ENCODE peak calls at places on chromosomes 7 and 10, in eight cellular contexts. S is AG04449, H is cardiac muscle cell, P is heart right ventricle, K is HFF-Myc, V is HCT116, O is colonic mucosa, L is bronchial epithelial cell. W is an unnamed sample.
A peak's percentile ranks its signal among the peaks of the same experiment; 100 is the strongest.

GRCh38 chr10:59991661-59992060 is 85.3 kb upstream of the CCDC6 start:
- DNase-seq in P (no peak), K (peak; percentile 21), S (no peak), O (peak; percentile 75), L (peak; percentile 96), H (peak; percentile 60), V (peak; percentile 56), W (peak; percentile 3)

GRCh38 chr7:159030490-159031134 is 114.1 kb downstream of the VIPR2 start:
- DNase-seq in O (peak; percentile 56), P (peak; percentile 62), S (no peak), H (peak; percentile 34), L (no peak), V (peak; percentile 27), K (no peak), W (no peak)

GRCh38 chr10:107809889-107810288 is 645.4 kb upstream of the SORCS1 start:
- DNase-seq in H (no peak), K (no peak), V (no peak), O (no peak), L (no peak), P (no peak), S (no peak), W (no peak)

GRCh38 chr10:102645388-102645740 is 1.1 kb downstream of the TRIM8 start:
- DNase-seq in V (peak; percentile 39), S (no peak), P (peak; percentile 70), H (no peak), O (peak; percentile 79), L (peak; percentile 60), K (no peak), W (no peak)

GRCh38 chr7:39703143-39703542 is 79.8 kb downstream of the RALA start:
- DNase-seq in L (no peak), S (no peak), V (no peak), K (no peak), O (no peak), H (peak; percentile 19), P (no peak), W (no peak)

GRCh38 chr10:103595933-103596726 is 102.6 kb downstream of the NEURL1 start:
- DNase-seq in V (no peak), O (no peak), S (no peak), K (no peak), P (no peak), H (no peak), L (no peak), W (no peak)

GRCh38 chr10:8456386-8456785 is 401.9 kb downstream of the GATA3 start:
- DNase-seq in L (peak; percentile 74), O (no peak), V (no peak), S (no peak), H (no peak), K (no peak), P (no peak), W (no peak)

GRCh38 chr7:77258014-77258413 is 58.4 kb upstream of the FGL2 start:
- DNase-seq in S (no peak), P (no peak), O (no peak), H (peak; percentile 43), L (peak; percentile 35), V (no peak), K (no peak), W (no peak)

GRCh38 chr7:128247640-128248194 is 6.6 kb downstream of the LEP start:
- DNase-seq in H (peak; percentile 52), L (peak; percentile 66), V (peak; percentile 18), K (no peak), O (no peak), S (no peak), P (no peak), W (no peak)

GRCh38 chr7:41487229-41487861 is 215.5 kb downstream of the INHBA start:
- DNase-seq in K (no peak), S (no peak), H (peak; percentile 71), O (no peak), P (no peak), L (no peak), V (no peak), W (no peak)

GRCh38 chr10:521261-521660 is 168.2 kb downstream of the DIP2C start:
- DNase-seq in O (no peak), H (no peak), K (no peak), V (no peak), P (no peak), L (no peak), S (no peak), W (no peak)

GRCh38 chr10:98646998-98647917 is 200.5 kb upstream of the HPS1 start:
- DNase-seq in S (no peak), H (no peak), O (no peak), P (no peak), K (no peak), V (no peak), L (no peak), W (no peak)

GRCh38 chr7:150959739-150960734 is 18.1 kb downstream of the KCNH2 start:
- DNase-seq in H (peak; percentile 81), P (no peak), V (no peak), L (no peak), O (no peak), K (no peak), S (no peak), W (no peak)

GRCh38 chr10:69515699-69516547 is 57.3 kb downstream of the NEUROG3 start:
- DNase-seq in V (peak; percentile 47), S (no peak), K (peak; percentile 22), P (peak; percentile 72), H (peak; percentile 79), O (peak; percentile 78), L (peak; percentile 60), W (peak; percentile 35)

GRCh38 chr7:7263297-7264230 is 81.2 kb downstream of the C1GALT1 start:
- DNase-seq in K (no peak), S (no peak), V (no peak), O (no peak), P (no peak), L (no peak), H (no peak), W (no peak)

GRCh38 chr7:136479922-136480321 is 388.5 kb upstream of the CHRM2 start:
- DNase-seq in P (no peak), O (no peak), V (no peak), H (no peak), L (no peak), S (no peak), K (no peak), W (no peak)

GRCh38 chr7:150307904-150308303 is 15.3 kb upstream of the LRRC61 start:
- DNase-seq in L (no peak), H (no peak), V (no peak), S (no peak), O (no peak), K (no peak), P (no peak), W (no peak)

GRCh38 chr7:98163704-98164478 is 47.3 kb upstream of the BHLHA15 start:
- DNase-seq in H (peak; percentile 30), V (no peak), S (peak; percentile 17), K (no peak), L (peak; percentile 77), P (no peak), O (peak; percentile 64), W (no peak)

GRCh38 chr7:74606101-74606908 is 51.2 kb upstream of the GTF2I start:
- DNase-seq in L (no peak), V (no peak), P (peak; percentile 50), S (no peak), O (peak; percentile 38), K (no peak), H (peak; percentile 13), W (no peak)

GRCh38 chr7:151796871-151797270 is 80.0 kb downstream of the PRKAG2 start:
- DNase-seq in V (no peak), H (no peak), L (no peak), K (no peak), S (no peak), P (no peak), O (peak; percentile 51), W (no peak)

GRCh38 chr10:121454776-121455175 is 143.5 kb downstream of the FGFR2 start:
- DNase-seq in K (no peak), L (no peak), S (no peak), H (no peak), V (no peak), O (no peak), P (no peak), W (no peak)

GRCh38 chr7:78571292-78571691 is 772.7 kb downstream of the PHTF2 start:
- DNase-seq in P (no peak), L (no peak), S (no peak), O (no peak), V (no peak), H (no peak), K (no peak), W (no peak)

GRCh38 chr7:82164813-82165212 is 278.8 kb downstream of the CACNA2D1 start:
- DNase-seq in V (no peak), P (no peak), H (peak; percentile 85), K (peak; percentile 40), S (peak; percentile 21), L (peak; percentile 27), O (peak; percentile 20), W (peak; percentile 40)

GRCh38 chr7:123929107-123929506 is 4.1 kb downstream of the SPAM1 start:
- DNase-seq in S (no peak), K (no peak), O (peak; percentile 38), L (peak; percentile 82), P (no peak), V (peak; percentile 58), H (no peak), W (no peak)

GRCh38 chr7:128909605-128910568 is 622 bp downstream of the KCP start:
- DNase-seq in V (no peak), H (peak; percentile 69), K (no peak), S (no peak), O (no peak), P (no peak), L (peak; percentile 25), W (no peak)

GRCh38 chr7:139105037-139105382 is 4.5 kb downstream of the ZC3HAV1 start:
- DNase-seq in S (no peak), L (no peak), H (no peak), K (no peak), P (no peak), V (no peak), O (no peak), W (no peak)
- H3K4me3 ChIP-seq in S (no peak overlapping the region), L (no peak overlapping the region), H (no peak overlapping the region), K (no peak overlapping the region), P (peak overlapping the region; percentile 2), V (no peak overlapping the region), O (peak overlapping the region; percentile 1), W (no peak overlapping the region)

GRCh38 chr7:28245108-28245868 is 64.7 kb upstream of the JAZF1 start:
- DNase-seq in O (no peak), H (no peak), K (no peak), L (no peak), S (no peak), V (no peak), P (no peak), W (no peak)
- TF ChIP-seq CTCF in O (no peak), H (no peak), K (no peak), L (no peak), S (no peak), V (no peak), P (no peak), W (no peak)

DNA sequence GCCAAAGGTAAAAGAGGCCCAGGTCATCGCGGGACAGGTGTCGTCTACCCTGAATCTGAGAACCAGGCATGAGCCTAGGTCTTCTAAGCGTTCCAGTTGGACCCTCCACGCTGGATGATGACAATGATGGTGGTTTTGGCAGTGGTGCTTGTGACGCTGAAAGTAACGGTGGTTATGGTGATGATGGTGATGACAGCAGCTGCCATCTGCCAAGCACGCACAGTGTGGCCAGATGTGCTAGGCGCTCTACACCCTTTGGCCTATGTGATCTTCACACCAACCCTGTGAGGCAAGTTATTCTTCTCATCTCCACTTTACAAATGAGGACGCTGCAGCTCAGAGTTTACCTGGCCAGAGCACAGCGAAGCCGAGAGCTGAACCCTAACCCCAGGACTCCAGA is 93.9 kb downstream of the FAM53B start:
- DNase-seq in S (no peak), O (no peak), K (no peak), V (no peak), P (peak; percentile 2), L (no peak), H (no peak), W (no peak)
- H3K4me3 ChIP-seq in S (no peak overlapping the region), O (no peak overlapping the region), K (no peak overlapping the region), V (no peak overlapping the region), P (no peak overlapping the region), L (no peak overlapping the region), H (no peak overlapping the region), W (no peak overlapping the region)

GRCh38 chr7:17062433-17063383 is 180.9 kb upstream of the AGR3 start:
- DNase-seq in P (no peak), K (no peak), H (peak; percentile 30), V (no peak), O (no peak), S (no peak), L (peak; percentile 54), W (no peak)
- TF ChIP-seq CTCF in P (peak; percentile 25), K (no peak), H (peak; percentile 33), V (no peak), O (no peak), S (no peak), L (peak; percentile 12), W (no peak)